ENCODE peak calls at places on chromosomes 1 and 21, in eight cellular contexts. One of them, this sample, is unnamed.
A peak's percentile ranks its signal among the peaks of the same experiment; 100 is the strongest.

GRCh38 chr1:94322696-94323095 is 85.3 kb upstream of the ARHGAP29 start:
- DNase-seq in A549: peak; percentile 85
- DNase-seq in esophagus squamous epithelium: no peak
- DNase-seq in DND-41: no peak
- DNase-seq in AG04449: no peak
- DNase-seq in PC-3: peak; percentile 94
- DNase-seq in IMR-90: no peak
- DNase-seq in HFF-Myc: no peak
- DNase-seq in this sample: no peak

GRCh38 chr21:17693801-17694200 is 81.1 kb upstream of the BTG3 start:
- DNase-seq in esophagus squamous epithelium: no peak
- DNase-seq in IMR-90: no peak
- DNase-seq in AG04449: no peak
- DNase-seq in A549: no peak
- DNase-seq in HFF-Myc: no peak
- DNase-seq in PC-3: no peak
- DNase-seq in DND-41: no peak
- DNase-seq in this sample: no peak

GRCh38 chr1:26279598-26280332 is at the start of gene SH3BGRL3:
- DNase-seq in PC-3: peak; percentile 87
- DNase-seq in HFF-Myc: no peak
- DNase-seq in A549: peak; percentile 75
- DNase-seq in esophagus squamous epithelium: no peak
- DNase-seq in DND-41: peak; percentile 88
- DNase-seq in AG04449: no peak
- DNase-seq in IMR-90: peak; percentile 75
- DNase-seq in this sample: peak; percentile 90

GRCh38 chr1:219792337-219793021 is 135.9 kb downstream of the SLC30A10 start:
- DNase-seq in IMR-90: peak; percentile 75
- DNase-seq in HFF-Myc: peak; percentile 98
- DNase-seq in A549: no peak
- DNase-seq in DND-41: no peak
- DNase-seq in esophagus squamous epithelium: no peak
- DNase-seq in AG04449: peak; percentile 49
- DNase-seq in PC-3: no peak
- DNase-seq in this sample: no peak

GRCh38 chr1:231091853-231092301 is 51.8 kb upstream of the FAM89A start:
- DNase-seq in DND-41: peak; percentile 11
- DNase-seq in HFF-Myc: peak; percentile 11
- DNase-seq in AG04449: no peak
- DNase-seq in PC-3: peak; percentile 72
- DNase-seq in esophagus squamous epithelium: no peak
- DNase-seq in A549: peak; percentile 61
- DNase-seq in IMR-90: peak; percentile 1
- DNase-seq in this sample: peak; percentile 44

GRCh38 chr1:55059302-55060132 is 20.2 kb downstream of the PCSK9 start:
- DNase-seq in AG04449: no peak
- DNase-seq in PC-3: no peak
- DNase-seq in A549: no peak
- DNase-seq in HFF-Myc: no peak
- DNase-seq in esophagus squamous epithelium: no peak
- DNase-seq in IMR-90: no peak
- DNase-seq in DND-41: no peak
- DNase-seq in this sample: no peak

GRCh38 chr1:170225735-170226524 is 80.2 kb downstream of the NTMT2 start:
- DNase-seq in DND-41: no peak
- DNase-seq in PC-3: peak; percentile 4
- DNase-seq in HFF-Myc: no peak
- DNase-seq in AG04449: peak; percentile 14
- DNase-seq in IMR-90: no peak
- DNase-seq in esophagus squamous epithelium: no peak
- DNase-seq in A549: no peak
- DNase-seq in this sample: no peak

GRCh38 chr21:33265664-33266049 is 510 bp upstream of the IL10RB start:
- DNase-seq in A549: no peak
- DNase-seq in PC-3: peak; percentile 31
- DNase-seq in DND-41: no peak
- DNase-seq in HFF-Myc: no peak
- DNase-seq in AG04449: no peak
- DNase-seq in IMR-90: peak; percentile 14
- DNase-seq in esophagus squamous epithelium: peak; percentile 30
- DNase-seq in this sample: peak; percentile 85

GRCh38 chr1:12549460-12550349 is 68.3 kb downstream of the DHRS3 start:
- DNase-seq in IMR-90: peak; percentile 98
- DNase-seq in PC-3: peak; percentile 98
- DNase-seq in AG04449: peak; percentile 24
- DNase-seq in DND-41: no peak
- DNase-seq in A549: peak; percentile 92
- DNase-seq in HFF-Myc: peak; percentile 81
- DNase-seq in esophagus squamous epithelium: no peak
- DNase-seq in this sample: no peak

GRCh38 chr21:32469628-32470027 is 57.1 kb downstream of the EVA1C start:
- DNase-seq in AG04449: no peak
- DNase-seq in PC-3: no peak
- DNase-seq in DND-41: no peak
- DNase-seq in IMR-90: no peak
- DNase-seq in esophagus squamous epithelium: no peak
- DNase-seq in A549: no peak
- DNase-seq in HFF-Myc: no peak
- DNase-seq in this sample: no peak

GRCh38 chr1:87392241-87393192 is 63.8 kb downstream of the LMO4 start:
- DNase-seq in AG04449: peak; percentile 45
- DNase-seq in PC-3: peak; percentile 89
- DNase-seq in DND-41: no peak
- DNase-seq in HFF-Myc: no peak
- DNase-seq in IMR-90: peak; percentile 68
- DNase-seq in esophagus squamous epithelium: no peak
- DNase-seq in A549: peak; percentile 38
- DNase-seq in this sample: no peak

GRCh38 chr1:214165850-214166374 is 115.0 kb upstream of the SMYD2 start:
- DNase-seq in esophagus squamous epithelium: no peak
- DNase-seq in PC-3: no peak
- DNase-seq in A549: no peak
- DNase-seq in AG04449: no peak
- DNase-seq in DND-41: no peak
- DNase-seq in IMR-90: no peak
- DNase-seq in HFF-Myc: no peak
- DNase-seq in this sample: no peak

GRCh38 chr21:34305605-34306235 is 58.1 kb upstream of the KCNE2 start:
- DNase-seq in PC-3: no peak
- DNase-seq in DND-41: no peak
- DNase-seq in AG04449: no peak
- DNase-seq in IMR-90: no peak
- DNase-seq in esophagus squamous epithelium: no peak
- DNase-seq in A549: no peak
- DNase-seq in HFF-Myc: no peak
- DNase-seq in this sample: no peak

GRCh38 chr1:177301425-177302124 is 130.8 kb downstream of the BRINP2 start:
- DNase-seq in HFF-Myc: no peak
- DNase-seq in AG04449: no peak
- DNase-seq in A549: no peak
- DNase-seq in IMR-90: no peak
- DNase-seq in PC-3: no peak
- DNase-seq in DND-41: no peak
- DNase-seq in esophagus squamous epithelium: no peak
- DNase-seq in this sample: no peak

GRCh38 chr1:171916315-171916771 is 75.0 kb downstream of the DNM3 start:
- DNase-seq in HFF-Myc: no peak
- DNase-seq in esophagus squamous epithelium: no peak
- DNase-seq in AG04449: no peak
- DNase-seq in DND-41: no peak
- DNase-seq in IMR-90: no peak
- DNase-seq in A549: no peak
- DNase-seq in PC-3: no peak
- DNase-seq in this sample: no peak

GRCh38 chr1:163656367-163656766 is 334.6 kb downstream of the NUF2 start:
- DNase-seq in DND-41: no peak
- DNase-seq in AG04449: no peak
- DNase-seq in HFF-Myc: no peak
- DNase-seq in PC-3: no peak
- DNase-seq in esophagus squamous epithelium: no peak
- DNase-seq in IMR-90: no peak
- DNase-seq in A549: no peak
- DNase-seq in this sample: no peak

GRCh38 chr1:218865591-218865990 is 308.1 kb upstream of the LYPLAL1 start:
- DNase-seq in A549: peak; percentile 84
- DNase-seq in AG04449: peak; percentile 16
- DNase-seq in IMR-90: peak; percentile 47
- DNase-seq in PC-3: peak; percentile 66
- DNase-seq in DND-41: no peak
- DNase-seq in esophagus squamous epithelium: no peak
- DNase-seq in HFF-Myc: no peak
- DNase-seq in this sample: no peak

GRCh38 chr1:167105841-167106461 is 12.1 kb downstream of the STYXL2 start:
- DNase-seq in IMR-90: no peak
- DNase-seq in AG04449: no peak
- DNase-seq in DND-41: no peak
- DNase-seq in PC-3: no peak
- DNase-seq in HFF-Myc: no peak
- DNase-seq in esophagus squamous epithelium: no peak
- DNase-seq in A549: no peak
- DNase-seq in this sample: no peak
- H3K4me3 ChIP-seq in IMR-90: no peak overlapping the region
- H3K4me3 ChIP-seq in AG04449: no peak overlapping the region
- H3K4me3 ChIP-seq in DND-41: no peak overlapping the region
- H3K4me3 ChIP-seq in PC-3: peak overlapping the region; percentile 16
- H3K4me3 ChIP-seq in HFF-Myc: no peak overlapping the region
- H3K4me3 ChIP-seq in esophagus squamous epithelium: no peak overlapping the region
- H3K4me3 ChIP-seq in A549: no peak overlapping the region
- H3K4me3 ChIP-seq in this sample: no peak overlapping the region

GRCh38 chr1:222124602-222125001 is 382.7 kb upstream of the DUSP10 start:
- DNase-seq in IMR-90: no peak
- DNase-seq in A549: no peak
- DNase-seq in DND-41: no peak
- DNase-seq in HFF-Myc: no peak
- DNase-seq in esophagus squamous epithelium: no peak
- DNase-seq in AG04449: no peak
- DNase-seq in PC-3: peak; percentile 32
- DNase-seq in this sample: no peak
- TF ChIP-seq CTCF in IMR-90: peak; percentile 28
- TF ChIP-seq CTCF in A549: no peak
- TF ChIP-seq CTCF in DND-41: peak; percentile 22
- TF ChIP-seq CTCF in HFF-Myc: peak; percentile 44
- TF ChIP-seq CTCF in esophagus squamous epithelium: peak; percentile 58
- TF ChIP-seq CTCF in AG04449: peak; percentile 7
- TF ChIP-seq CTCF in PC-3: peak; percentile 83
- TF ChIP-seq CTCF in this sample: no peak

GRCh38 chr1:244276646-244277045 is 175.1 kb downstream of the ADSS2 start:
- DNase-seq in AG04449: no peak
- DNase-seq in HFF-Myc: no peak
- DNase-seq in IMR-90: no peak
- DNase-seq in A549: no peak
- DNase-seq in DND-41: no peak
- DNase-seq in PC-3: no peak
- DNase-seq in esophagus squamous epithelium: no peak
- DNase-seq in this sample: no peak
- H3K4me3 ChIP-seq in AG04449: no peak overlapping the region
- H3K4me3 ChIP-seq in HFF-Myc: no peak overlapping the region
- H3K4me3 ChIP-seq in IMR-90: no peak overlapping the region
- H3K4me3 ChIP-seq in A549: no peak overlapping the region
- H3K4me3 ChIP-seq in DND-41: no peak overlapping the region
- H3K4me3 ChIP-seq in PC-3: no peak overlapping the region
- H3K4me3 ChIP-seq in esophagus squamous epithelium: no peak overlapping the region
- H3K4me3 ChIP-seq in this sample: no peak overlapping the region

DNA sequence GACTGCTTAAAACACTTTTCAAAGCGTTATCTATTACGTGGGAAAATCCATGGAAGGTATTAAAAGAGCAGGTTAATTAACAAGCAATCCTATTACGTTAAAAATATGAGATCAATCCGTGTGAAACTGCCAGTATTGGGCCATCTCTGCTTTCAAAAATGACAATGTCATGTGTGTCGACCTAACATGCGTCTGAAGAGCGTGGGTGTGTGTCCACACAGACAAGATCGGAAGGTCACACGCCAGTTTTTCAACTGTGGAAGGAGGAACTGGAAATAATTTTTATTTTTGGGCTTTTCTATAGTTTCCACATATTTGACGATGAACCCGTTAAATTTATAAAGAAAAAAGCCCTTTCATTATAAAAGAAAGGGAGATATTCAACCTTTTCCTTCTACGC is 17.6 kb upstream of the ALDH4A1 start:
- DNase-seq in HFF-Myc: no peak
- DNase-seq in DND-41: no peak
- DNase-seq in AG04449: no peak
- DNase-seq in A549: no peak
- DNase-seq in PC-3: no peak
- DNase-seq in esophagus squamous epithelium: no peak
- DNase-seq in IMR-90: no peak
- DNase-seq in this sample: no peak
- TF ChIP-seq CTCF in HFF-Myc: no peak
- TF ChIP-seq CTCF in DND-41: no peak
- TF ChIP-seq CTCF in AG04449: no peak
- TF ChIP-seq CTCF in A549: no peak
- TF ChIP-seq CTCF in PC-3: no peak
- TF ChIP-seq CTCF in esophagus squamous epithelium: no peak
- TF ChIP-seq CTCF in IMR-90: no peak
- TF ChIP-seq CTCF in this sample: no peak

GRCh38 chr1:165896277-165896676 is 68.9 kb downstream of the UCK2 start:
- DNase-seq in IMR-90: peak; percentile 98
- DNase-seq in A549: no peak
- DNase-seq in esophagus squamous epithelium: no peak
- DNase-seq in AG04449: peak; percentile 92
- DNase-seq in PC-3: peak; percentile 53
- DNase-seq in HFF-Myc: peak; percentile 80
- DNase-seq in DND-41: no peak
- DNase-seq in this sample: no peak
- H3K4me3 ChIP-seq in IMR-90: no peak overlapping the region
- H3K4me3 ChIP-seq in A549: no peak overlapping the region
- H3K4me3 ChIP-seq in esophagus squamous epithelium: no peak overlapping the region
- H3K4me3 ChIP-seq in AG04449: no peak overlapping the region
- H3K4me3 ChIP-seq in PC-3: no peak overlapping the region
- H3K4me3 ChIP-seq in HFF-Myc: no peak overlapping the region
- H3K4me3 ChIP-seq in DND-41: no peak overlapping the region
- H3K4me3 ChIP-seq in this sample: no peak overlapping the region

GRCh38 chr1:207713529-207713928 is 38.3 kb upstream of the CD46 start:
- DNase-seq in HFF-Myc: no peak
- DNase-seq in PC-3: no peak
- DNase-seq in DND-41: no peak
- DNase-seq in A549: peak; percentile 21
- DNase-seq in IMR-90: no peak
- DNase-seq in AG04449: no peak
- DNase-seq in esophagus squamous epithelium: no peak
- DNase-seq in this sample: peak; percentile 5

GRCh38 chr1:207711285-207711684 is 40.6 kb upstream of the CD46 start:
- DNase-seq in esophagus squamous epithelium: no peak
- DNase-seq in HFF-Myc: peak; percentile 19
- DNase-seq in PC-3: peak; percentile 69
- DNase-seq in A549: peak; percentile 59
- DNase-seq in AG04449: no peak
- DNase-seq in DND-41: no peak
- DNase-seq in IMR-90: peak; percentile 18
- DNase-seq in this sample: peak; percentile 9
- TF ChIP-seq CTCF in esophagus squamous epithelium: no peak
- TF ChIP-seq CTCF in HFF-Myc: no peak
- TF ChIP-seq CTCF in PC-3: peak; percentile 55
- TF ChIP-seq CTCF in A549: no peak
- TF ChIP-seq CTCF in AG04449: no peak
- TF ChIP-seq CTCF in DND-41: peak; percentile 14
- TF ChIP-seq CTCF in IMR-90: no peak
- TF ChIP-seq CTCF in this sample: no peak